ENCODE peak calls at places on chromosomes 3 and 15, in eight cellular contexts. One of them, this sample, is unnamed.

GRCh38 chr15:98174286-98174685 is 213.8 kb downstream of the ARRDC4 start:
- DNase-seq in lower lobe of right lung: no peak
- DNase-seq in AG10803: peak; percentile 37
- DNase-seq in epithelial cell of esophagus: peak; percentile 66
- DNase-seq in thyroid gland: no peak
- DNase-seq in ovary: no peak
- DNase-seq in left ventricle myocardium inferior: no peak
- DNase-seq in mucosa of descending colon: peak; percentile 46
- DNase-seq in this sample: no peak

GRCh38 chr3:59451041-59451763 is 401.4 kb upstream of the CFAP20DC start:
- DNase-seq in lower lobe of right lung: no peak
- DNase-seq in AG10803: peak; percentile 27
- DNase-seq in epithelial cell of esophagus: peak; percentile 90
- DNase-seq in thyroid gland: peak; percentile 30
- DNase-seq in ovary: no peak
- DNase-seq in left ventricle myocardium inferior: no peak
- DNase-seq in mucosa of descending colon: peak; percentile 40
- DNase-seq in this sample: no peak

GRCh38 chr3:153171918-153172317 is 9.9 kb downstream of the RAP2B start:
- DNase-seq in lower lobe of right lung: no peak
- DNase-seq in AG10803: no peak
- DNase-seq in epithelial cell of esophagus: no peak
- DNase-seq in thyroid gland: no peak
- DNase-seq in ovary: no peak
- DNase-seq in left ventricle myocardium inferior: no peak
- DNase-seq in mucosa of descending colon: no peak
- DNase-seq in this sample: no peak

GRCh38 chr3:186255703-186256331 is 106.2 kb downstream of the DGKG start:
- DNase-seq in lower lobe of right lung: peak; percentile 54
- DNase-seq in AG10803: no peak
- DNase-seq in epithelial cell of esophagus: peak; percentile 62
- DNase-seq in thyroid gland: peak; percentile 58
- DNase-seq in ovary: no peak
- DNase-seq in left ventricle myocardium inferior: no peak
- DNase-seq in mucosa of descending colon: peak; percentile 58
- DNase-seq in this sample: peak; percentile 51

GRCh38 chr3:189331002-189331418 is 159.2 kb downstream of the TPRG1 start:
- DNase-seq in lower lobe of right lung: no peak
- DNase-seq in AG10803: no peak
- DNase-seq in epithelial cell of esophagus: no peak
- DNase-seq in thyroid gland: no peak
- DNase-seq in ovary: no peak
- DNase-seq in left ventricle myocardium inferior: no peak
- DNase-seq in mucosa of descending colon: no peak
- DNase-seq in this sample: no peak

GRCh38 chr3:79297242-79297641 is 470.6 kb downstream of the ROBO1 start:
- DNase-seq in lower lobe of right lung: no peak
- DNase-seq in AG10803: peak; percentile 90
- DNase-seq in epithelial cell of esophagus: peak; percentile 87
- DNase-seq in thyroid gland: no peak
- DNase-seq in ovary: no peak
- DNase-seq in left ventricle myocardium inferior: no peak
- DNase-seq in mucosa of descending colon: no peak
- DNase-seq in this sample: no peak

GRCh38 chr3:171192176-171192854 is 165.8 kb upstream of the SLC2A2 start:
- DNase-seq in lower lobe of right lung: no peak
- DNase-seq in AG10803: peak; percentile 74
- DNase-seq in epithelial cell of esophagus: peak; percentile 56
- DNase-seq in thyroid gland: no peak
- DNase-seq in ovary: no peak
- DNase-seq in left ventricle myocardium inferior: no peak
- DNase-seq in mucosa of descending colon: no peak
- DNase-seq in this sample: no peak

GRCh38 chr3:126133606-126134005 is 46.8 kb downstream of the ALDH1L1 start:
- DNase-seq in lower lobe of right lung: peak; percentile 35
- DNase-seq in AG10803: no peak
- DNase-seq in epithelial cell of esophagus: no peak
- DNase-seq in thyroid gland: no peak
- DNase-seq in ovary: peak; percentile 14
- DNase-seq in left ventricle myocardium inferior: no peak
- DNase-seq in mucosa of descending colon: no peak
- DNase-seq in this sample: peak; percentile 8

GRCh38 chr3:122728756-122729514 is 48.3 kb downstream of the PARP14 start:
- DNase-seq in lower lobe of right lung: no peak
- DNase-seq in AG10803: peak; percentile 1
- DNase-seq in epithelial cell of esophagus: no peak
- DNase-seq in thyroid gland: no peak
- DNase-seq in ovary: no peak
- DNase-seq in left ventricle myocardium inferior: no peak
- DNase-seq in mucosa of descending colon: no peak
- DNase-seq in this sample: no peak

GRCh38 chr15:96331141-96331941 is 841 bp downstream of the NR2F2 start:
- DNase-seq in lower lobe of right lung: peak; percentile 56
- DNase-seq in AG10803: peak; percentile 66
- DNase-seq in epithelial cell of esophagus: peak; percentile 25
- DNase-seq in thyroid gland: peak; percentile 41
- DNase-seq in ovary: peak; percentile 42
- DNase-seq in left ventricle myocardium inferior: no peak
- DNase-seq in mucosa of descending colon: no peak
- DNase-seq in this sample: no peak

GRCh38 chr3:84965141-84965540 is 6.4 kb downstream of the CADM2 start:
- DNase-seq in lower lobe of right lung: no peak
- DNase-seq in AG10803: no peak
- DNase-seq in epithelial cell of esophagus: no peak
- DNase-seq in thyroid gland: no peak
- DNase-seq in ovary: no peak
- DNase-seq in left ventricle myocardium inferior: no peak
- DNase-seq in mucosa of descending colon: no peak
- DNase-seq in this sample: no peak

GRCh38 chr15:93432474-93432873 is 343.5 kb upstream of the RGMA start:
- DNase-seq in lower lobe of right lung: no peak
- DNase-seq in AG10803: no peak
- DNase-seq in epithelial cell of esophagus: no peak
- DNase-seq in thyroid gland: no peak
- DNase-seq in ovary: no peak
- DNase-seq in left ventricle myocardium inferior: no peak
- DNase-seq in mucosa of descending colon: no peak
- DNase-seq in this sample: peak; percentile 30
- TF ChIP-seq CTCF in lower lobe of right lung: no peak
- TF ChIP-seq CTCF in AG10803: no peak
- TF ChIP-seq CTCF in epithelial cell of esophagus: no peak
- TF ChIP-seq CTCF in thyroid gland: no peak
- TF ChIP-seq CTCF in ovary: no peak
- TF ChIP-seq CTCF in left ventricle myocardium inferior: no peak
- TF ChIP-seq CTCF in mucosa of descending colon: no peak
- TF ChIP-seq CTCF in this sample: no peak

GRCh38 chr3:48030188-48030587 is 14.0 kb upstream of the MAP4 start:
- DNase-seq in lower lobe of right lung: no peak
- DNase-seq in AG10803: no peak
- DNase-seq in epithelial cell of esophagus: no peak
- DNase-seq in thyroid gland: no peak
- DNase-seq in ovary: no peak
- DNase-seq in left ventricle myocardium inferior: no peak
- DNase-seq in mucosa of descending colon: no peak
- DNase-seq in this sample: no peak

GRCh38 chr3:48026098-48026497 is 9.9 kb upstream of the MAP4 start:
- DNase-seq in lower lobe of right lung: no peak
- DNase-seq in AG10803: no peak
- DNase-seq in epithelial cell of esophagus: no peak
- DNase-seq in thyroid gland: no peak
- DNase-seq in ovary: no peak
- DNase-seq in left ventricle myocardium inferior: no peak
- DNase-seq in mucosa of descending colon: no peak
- DNase-seq in this sample: no peak

GRCh38 chr3:48024401-48024800 is 8.2 kb upstream of the MAP4 start:
- DNase-seq in lower lobe of right lung: no peak
- DNase-seq in AG10803: peak; percentile 53
- DNase-seq in epithelial cell of esophagus: no peak
- DNase-seq in thyroid gland: no peak
- DNase-seq in ovary: no peak
- DNase-seq in left ventricle myocardium inferior: no peak
- DNase-seq in mucosa of descending colon: no peak
- DNase-seq in this sample: no peak

GRCh38 chr3:48023377-48023776 is 7.2 kb upstream of the MAP4 start:
- DNase-seq in lower lobe of right lung: no peak
- DNase-seq in AG10803: no peak
- DNase-seq in epithelial cell of esophagus: no peak
- DNase-seq in thyroid gland: no peak
- DNase-seq in ovary: no peak
- DNase-seq in left ventricle myocardium inferior: no peak
- DNase-seq in mucosa of descending colon: no peak
- DNase-seq in this sample: no peak

DNA sequence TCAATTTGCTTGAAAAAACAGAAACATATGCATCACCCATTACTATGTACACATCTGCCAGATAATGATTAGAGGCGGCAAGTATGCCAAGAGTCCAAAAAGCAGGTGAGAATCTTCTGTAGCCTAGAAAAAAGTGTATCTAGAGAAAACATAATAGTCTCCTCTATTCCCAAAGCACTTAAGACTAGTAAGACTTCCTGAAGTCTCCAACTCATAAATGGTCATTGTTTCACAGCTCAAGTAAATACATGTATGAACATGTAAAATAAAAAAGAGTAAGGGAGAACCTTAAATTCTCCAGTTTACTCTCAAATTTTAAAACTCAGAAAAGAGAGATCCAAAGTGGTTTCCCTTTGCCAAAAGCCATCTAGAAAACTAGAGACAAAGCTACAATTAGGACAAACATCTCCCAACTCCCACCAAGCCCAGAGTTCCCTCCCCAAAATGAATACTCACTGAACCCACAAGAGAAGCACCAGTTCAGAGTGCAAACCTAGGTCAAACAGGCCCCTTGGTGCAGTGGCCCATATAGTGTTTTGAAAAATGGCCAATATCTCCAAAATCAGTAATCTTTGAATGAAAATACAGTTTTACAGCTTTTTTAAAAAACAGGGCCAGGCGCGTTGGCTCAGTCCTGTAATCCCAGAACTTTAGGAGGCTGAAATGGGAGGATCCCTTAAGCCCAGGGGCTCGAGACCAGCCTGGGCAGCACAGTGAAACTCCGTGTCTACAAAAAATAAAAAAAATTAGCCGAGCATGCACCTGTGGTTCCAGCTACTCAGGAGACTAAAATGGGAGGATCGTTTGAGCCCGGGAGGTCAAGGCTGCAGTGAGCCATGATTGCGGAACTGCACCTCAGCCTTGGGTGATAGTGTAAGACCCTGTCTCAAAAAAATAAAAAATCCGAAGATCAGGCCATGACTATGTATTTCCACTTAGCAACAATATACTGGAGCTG is 11.0 kb upstream of the MAP4 start:
- DNase-seq in lower lobe of right lung: no peak
- DNase-seq in AG10803: no peak
- DNase-seq in epithelial cell of esophagus: peak; percentile 52
- DNase-seq in thyroid gland: no peak
- DNase-seq in ovary: no peak
- DNase-seq in left ventricle myocardium inferior: no peak
- DNase-seq in mucosa of descending colon: no peak
- DNase-seq in this sample: no peak
- H3K4me3 ChIP-seq in lower lobe of right lung: no peak overlapping the region
- H3K4me3 ChIP-seq in AG10803: no peak overlapping the region
- H3K4me3 ChIP-seq in epithelial cell of esophagus: no peak overlapping the region
- H3K4me3 ChIP-seq in thyroid gland: no peak overlapping the region
- H3K4me3 ChIP-seq in ovary: no peak overlapping the region
- H3K4me3 ChIP-seq in left ventricle myocardium inferior: no peak overlapping the region
- H3K4me3 ChIP-seq in mucosa of descending colon: no peak overlapping the region
- H3K4me3 ChIP-seq in this sample: no peak overlapping the region

DNA sequence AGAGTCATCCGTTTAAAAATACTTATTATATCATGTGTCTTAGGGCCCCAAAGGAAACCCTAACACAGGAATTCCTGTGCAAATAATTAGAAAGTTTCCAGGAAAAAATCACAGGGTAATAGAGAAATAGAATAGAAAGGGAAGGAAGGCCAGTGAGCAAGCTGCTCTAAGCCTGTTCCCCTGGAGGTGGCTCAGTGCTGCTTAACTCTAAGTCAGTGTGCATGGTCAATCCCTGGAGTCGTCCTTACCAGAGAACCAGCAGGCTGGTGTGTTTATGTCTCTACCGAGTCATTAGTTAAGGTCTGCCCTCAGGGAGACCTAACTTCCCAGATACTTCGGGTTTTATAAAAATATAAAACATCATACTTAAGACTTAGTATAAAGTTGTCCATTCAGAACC is 21.0 kb upstream of the MCF2L2 start:
- DNase-seq in lower lobe of right lung: no peak
- DNase-seq in AG10803: peak; percentile 9
- DNase-seq in epithelial cell of esophagus: no peak
- DNase-seq in thyroid gland: peak; percentile 21
- DNase-seq in ovary: no peak
- DNase-seq in left ventricle myocardium inferior: no peak
- DNase-seq in mucosa of descending colon: no peak
- DNase-seq in this sample: peak; percentile 52
- TF ChIP-seq CTCF in lower lobe of right lung: no peak
- TF ChIP-seq CTCF in AG10803: no peak
- TF ChIP-seq CTCF in epithelial cell of esophagus: no peak
- TF ChIP-seq CTCF in thyroid gland: no peak
- TF ChIP-seq CTCF in ovary: no peak
- TF ChIP-seq CTCF in left ventricle myocardium inferior: peak; percentile 30
- TF ChIP-seq CTCF in mucosa of descending colon: no peak
- TF ChIP-seq CTCF in this sample: no peak

GRCh38 chr3:99659965-99660364 is 21.6 kb downstream of the COL8A1 start:
- DNase-seq in lower lobe of right lung: peak; percentile 63
- DNase-seq in AG10803: peak; percentile 80
- DNase-seq in epithelial cell of esophagus: no peak
- DNase-seq in thyroid gland: peak; percentile 46
- DNase-seq in ovary: no peak
- DNase-seq in left ventricle myocardium inferior: no peak
- DNase-seq in mucosa of descending colon: no peak
- DNase-seq in this sample: no peak

GRCh38 chr3:99658274-99658673 is 19.9 kb downstream of the COL8A1 start:
- DNase-seq in lower lobe of right lung: no peak
- DNase-seq in AG10803: no peak
- DNase-seq in epithelial cell of esophagus: no peak
- DNase-seq in thyroid gland: no peak
- DNase-seq in ovary: no peak
- DNase-seq in left ventricle myocardium inferior: no peak
- DNase-seq in mucosa of descending colon: no peak
- DNase-seq in this sample: no peak

GRCh38 chr3:99659032-99659431 is 20.6 kb downstream of the COL8A1 start:
- DNase-seq in lower lobe of right lung: no peak
- DNase-seq in AG10803: peak; percentile 99
- DNase-seq in epithelial cell of esophagus: peak; percentile 95
- DNase-seq in thyroid gland: no peak
- DNase-seq in ovary: no peak
- DNase-seq in left ventricle myocardium inferior: no peak
- DNase-seq in mucosa of descending colon: no peak
- DNase-seq in this sample: no peak

GRCh38 chr3:99651561-99651960 is 13.2 kb downstream of the COL8A1 start:
- DNase-seq in lower lobe of right lung: no peak
- DNase-seq in AG10803: peak; percentile 70
- DNase-seq in epithelial cell of esophagus: peak; percentile 35
- DNase-seq in thyroid gland: peak; percentile 90
- DNase-seq in ovary: peak; percentile 31
- DNase-seq in left ventricle myocardium inferior: no peak
- DNase-seq in mucosa of descending colon: peak; percentile 33
- DNase-seq in this sample: no peak

DNA sequence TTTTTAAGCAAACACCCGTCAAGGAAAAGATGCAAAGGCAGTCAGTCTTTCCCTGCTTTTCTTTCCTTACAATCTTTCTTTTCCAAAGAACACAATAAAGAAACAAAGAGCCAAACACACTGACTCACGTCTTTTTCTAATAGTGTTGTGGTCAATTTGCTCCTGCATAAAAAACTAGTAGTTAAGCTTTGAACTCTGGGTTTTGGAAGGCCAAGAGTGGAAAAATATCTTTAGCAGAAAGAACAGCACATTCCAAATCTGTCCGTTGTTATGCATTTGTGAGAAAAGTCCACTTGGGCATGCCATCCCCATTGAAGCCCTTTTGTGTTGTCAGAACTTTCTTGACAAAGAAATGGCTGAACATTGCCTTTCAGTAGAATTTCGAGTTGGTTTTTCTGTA is 18.2 kb downstream of the COL8A1 start:
- DNase-seq in lower lobe of right lung: no peak
- DNase-seq in AG10803: peak; percentile 50
- DNase-seq in epithelial cell of esophagus: no peak
- DNase-seq in thyroid gland: no peak
- DNase-seq in ovary: no peak
- DNase-seq in left ventricle myocardium inferior: no peak
- DNase-seq in mucosa of descending colon: no peak
- DNase-seq in this sample: no peak
- H3K4me3 ChIP-seq in lower lobe of right lung: no peak overlapping the region
- H3K4me3 ChIP-seq in AG10803: no peak overlapping the region
- H3K4me3 ChIP-seq in epithelial cell of esophagus: no peak overlapping the region
- H3K4me3 ChIP-seq in thyroid gland: no peak overlapping the region
- H3K4me3 ChIP-seq in ovary: no peak overlapping the region
- H3K4me3 ChIP-seq in left ventricle myocardium inferior: no peak overlapping the region
- H3K4me3 ChIP-seq in mucosa of descending colon: no peak overlapping the region
- H3K4me3 ChIP-seq in this sample: no peak overlapping the region